ENCODE peak calls at places on chromosome 3, in five cellular contexts. One of them, this sample, is unnamed.

GRCh38 chr3:80785475-80785874 is 976.0 kb downstream of the GBE1 start:
- ATAC-seq in GM12878: no peak
- ATAC-seq in HepG2: peak; percentile 47
- ATAC-seq in upper lobe of left lung: no peak
- ATAC-seq in K562: no peak
- ATAC-seq in this sample: no peak

GRCh38 chr3:51340311-51340829 is 44.7 kb upstream of the MANF start:
- ATAC-seq in GM12878: no peak
- ATAC-seq in HepG2: peak; percentile 76
- ATAC-seq in upper lobe of left lung: peak; percentile 85
- ATAC-seq in K562: no peak
- ATAC-seq in this sample: peak; percentile 93

GRCh38 chr3:188310270-188310710 is 156.3 kb downstream of the LPP start:
- ATAC-seq in GM12878: no peak
- ATAC-seq in HepG2: no peak
- ATAC-seq in upper lobe of left lung: no peak
- ATAC-seq in K562: no peak
- ATAC-seq in this sample: no peak

GRCh38 chr3:69122398-69122797 is at the start of gene LMOD3:
- ATAC-seq in GM12878: no peak
- ATAC-seq in HepG2: no peak
- ATAC-seq in upper lobe of left lung: no peak
- ATAC-seq in K562: no peak
- ATAC-seq in this sample: no peak

GRCh38 chr3:135926664-135927063 is 38.9 kb upstream of the PPP2R3A start:
- ATAC-seq in GM12878: no peak
- ATAC-seq in HepG2: no peak
- ATAC-seq in upper lobe of left lung: no peak
- ATAC-seq in K562: no peak
- ATAC-seq in this sample: no peak

GRCh38 chr3:32245200-32245599 is 6.7 kb downstream of the CMTM8 start:
- ATAC-seq in GM12878: no peak
- ATAC-seq in HepG2: no peak
- ATAC-seq in upper lobe of left lung: no peak
- ATAC-seq in K562: no peak
- ATAC-seq in this sample: no peak

GRCh38 chr3:93907132-93907531 is 66.6 kb downstream of the PROS1 start:
- ATAC-seq in GM12878: no peak
- ATAC-seq in HepG2: no peak
- ATAC-seq in upper lobe of left lung: no peak
- ATAC-seq in K562: no peak
- ATAC-seq in this sample: no peak

GRCh38 chr3:120114376-120114775 is 20.1 kb upstream of the GSK3B start:
- ATAC-seq in GM12878: no peak
- ATAC-seq in HepG2: no peak
- ATAC-seq in upper lobe of left lung: no peak
- ATAC-seq in K562: no peak
- ATAC-seq in this sample: no peak

GRCh38 chr3:188690076-188690475 is 481.7 kb upstream of the TPRG1 start:
- ATAC-seq in GM12878: no peak
- ATAC-seq in HepG2: no peak
- ATAC-seq in upper lobe of left lung: no peak
- ATAC-seq in K562: no peak
- ATAC-seq in this sample: no peak

GRCh38 chr3:187286467-187287059 is 5.0 kb downstream of the MASP1 start:
- ATAC-seq in GM12878: no peak
- ATAC-seq in HepG2: peak; percentile 89
- ATAC-seq in upper lobe of left lung: peak; percentile 83
- ATAC-seq in K562: peak; percentile 91
- ATAC-seq in this sample: no peak

DNA sequence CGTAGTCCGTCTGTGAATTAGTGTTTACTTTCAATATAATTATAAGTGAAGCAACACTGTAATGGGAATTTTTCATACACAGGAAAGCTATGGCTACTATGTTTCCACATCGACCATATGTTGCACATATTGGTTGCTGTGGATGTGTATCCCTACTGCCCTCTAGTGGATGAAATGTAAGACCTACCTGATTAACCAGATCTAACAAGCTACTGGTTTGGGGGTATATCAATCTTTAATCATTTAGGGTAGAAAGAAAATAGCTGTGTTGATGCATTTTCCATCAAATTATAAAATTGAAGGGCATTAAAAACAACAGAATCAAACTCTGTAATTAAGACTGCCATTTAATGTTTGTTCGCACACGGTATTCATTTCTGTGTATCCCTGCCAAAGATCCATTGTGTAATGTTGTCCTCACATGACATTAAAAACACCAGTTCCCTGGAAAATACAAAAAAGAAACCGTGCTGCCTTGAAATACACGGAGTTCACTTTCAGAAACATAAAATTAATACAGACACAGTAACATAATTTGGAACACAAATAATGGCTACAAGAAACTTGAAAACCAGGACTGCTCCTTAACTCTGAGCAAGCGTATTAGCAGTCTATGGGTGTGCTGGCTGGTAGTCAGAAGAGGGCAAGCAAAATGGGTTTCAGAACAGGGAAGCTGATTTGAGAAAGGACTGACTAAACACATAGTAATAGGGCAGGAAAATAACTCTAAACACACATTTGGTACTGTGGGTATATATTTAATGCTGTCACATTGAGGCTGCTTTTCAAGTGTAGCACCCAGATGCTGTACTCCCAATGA is 125.1 kb downstream of the TIGIT start:
- ATAC-seq in GM12878: peak; percentile 96
- ATAC-seq in HepG2: peak; percentile 94
- ATAC-seq in upper lobe of left lung: peak; percentile 91
- ATAC-seq in K562: peak; percentile 83
- ATAC-seq in this sample: peak; percentile 84
- H3K27ac ChIP-seq in GM12878: no peak overlapping the region
- H3K27ac ChIP-seq in HepG2: no peak overlapping the region
- H3K27ac ChIP-seq in upper lobe of left lung: peak overlapping the region; percentile 16
- H3K27ac ChIP-seq in K562: no peak overlapping the region
- H3K27ac ChIP-seq in this sample: peak overlapping the region; percentile 67

DNA sequence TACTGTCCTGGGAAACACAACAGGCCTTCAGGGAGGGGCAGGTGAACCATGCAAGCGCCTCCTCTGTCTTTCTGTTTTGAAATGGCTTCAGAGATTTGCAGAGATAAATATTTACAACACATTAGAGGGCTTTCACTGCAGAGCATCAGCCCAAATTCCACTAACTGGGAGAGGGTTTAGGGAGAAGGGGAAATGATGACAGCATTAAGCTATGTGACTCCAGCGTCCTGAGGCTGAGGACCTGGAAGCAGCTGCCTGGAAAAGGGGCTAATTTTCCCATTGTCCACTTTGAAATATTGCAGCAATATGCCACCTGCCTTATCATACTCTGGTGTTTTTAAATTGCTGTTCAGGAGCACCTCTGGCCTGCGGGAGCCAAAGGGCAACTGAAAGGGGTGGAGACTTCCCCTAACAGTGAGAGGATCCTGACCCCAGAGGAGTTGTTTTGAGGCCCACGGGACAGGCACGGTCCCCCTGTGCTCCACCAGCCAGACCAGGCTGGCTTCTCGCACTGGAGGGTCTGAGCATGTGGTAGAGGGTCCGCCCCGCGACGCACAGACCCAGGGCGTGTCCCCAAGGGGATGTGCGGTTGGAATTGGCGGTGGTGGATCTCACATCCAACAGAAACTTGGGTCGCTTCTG is 110.6 kb downstream of the XXYLT1 start:
- ATAC-seq in GM12878: no peak
- ATAC-seq in HepG2: peak; percentile 65
- ATAC-seq in upper lobe of left lung: peak; percentile 45
- ATAC-seq in K562: peak; percentile 12
- ATAC-seq in this sample: peak; percentile 71
- TF ChIP-seq EP300 in GM12878: no peak
- TF ChIP-seq EP300 in HepG2: no peak
- TF ChIP-seq EP300 in upper lobe of left lung: peak; percentile 61
- TF ChIP-seq EP300 in K562: no peak
- TF ChIP-seq EP300 in this sample: no peak

GRCh38 chr3:50154840-50155490 is at the start of gene SEMA3F:
- ATAC-seq in GM12878: peak; percentile 92
- ATAC-seq in HepG2: peak; percentile 76
- ATAC-seq in upper lobe of left lung: peak; percentile 83
- ATAC-seq in K562: peak; percentile 91
- ATAC-seq in this sample: peak; percentile 86
- TF ChIP-seq POLR2AphosphoS5 in GM12878: no peak
- TF ChIP-seq POLR2AphosphoS5 in HepG2: no peak
- TF ChIP-seq POLR2AphosphoS5 in upper lobe of left lung: peak; percentile 65
- TF ChIP-seq POLR2AphosphoS5 in K562: no peak
- TF ChIP-seq POLR2AphosphoS5 in this sample: peak; percentile 10

GRCh38 chr3:45479627-45480026 is 91.3 kb downstream of the LARS2 start:
- ATAC-seq in GM12878: no peak
- ATAC-seq in HepG2: peak; percentile 71
- ATAC-seq in upper lobe of left lung: no peak
- ATAC-seq in K562: no peak
- ATAC-seq in this sample: no peak
- H3K27ac ChIP-seq in GM12878: no peak overlapping the region
- H3K27ac ChIP-seq in HepG2: peak overlapping the region; percentile 63
- H3K27ac ChIP-seq in upper lobe of left lung: no peak overlapping the region
- H3K27ac ChIP-seq in K562: no peak overlapping the region
- H3K27ac ChIP-seq in this sample: no peak overlapping the region

GRCh38 chr3:13221491-13221890 is 148.3 kb upstream of the IQSEC1 start:
- ATAC-seq in GM12878: no peak
- ATAC-seq in HepG2: no peak
- ATAC-seq in upper lobe of left lung: no peak
- ATAC-seq in K562: no peak
- ATAC-seq in this sample: no peak
- TF ChIP-seq EP300 in GM12878: no peak
- TF ChIP-seq EP300 in HepG2: no peak
- TF ChIP-seq EP300 in upper lobe of left lung: no peak
- TF ChIP-seq EP300 in K562: no peak
- TF ChIP-seq EP300 in this sample: no peak

DNA sequence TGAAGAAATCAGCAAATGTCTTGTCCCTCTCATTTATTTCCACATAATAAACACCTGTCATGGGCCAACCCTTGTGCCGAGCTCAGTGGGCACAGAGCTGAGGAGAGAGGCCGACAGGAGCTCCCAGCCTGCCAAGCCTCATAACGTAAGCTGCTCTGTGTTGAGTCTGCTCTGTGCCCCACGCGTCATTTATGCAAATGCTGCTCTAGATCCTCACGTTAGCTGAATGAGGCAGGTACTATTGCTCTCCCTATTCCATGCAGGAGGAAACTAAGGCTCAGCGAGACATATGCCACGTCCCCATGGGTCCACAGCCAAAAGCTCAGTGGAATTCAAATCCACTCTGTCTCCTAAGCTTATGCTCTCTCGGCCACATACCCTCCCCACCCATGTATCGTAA is 41.5 kb downstream of the EFCAB12 start:
- ATAC-seq in GM12878: no peak
- ATAC-seq in HepG2: no peak
- ATAC-seq in upper lobe of left lung: no peak
- ATAC-seq in K562: no peak
- ATAC-seq in this sample: no peak
- TF ChIP-seq POLR2AphosphoS5 in GM12878: no peak
- TF ChIP-seq POLR2AphosphoS5 in HepG2: no peak
- TF ChIP-seq POLR2AphosphoS5 in upper lobe of left lung: no peak
- TF ChIP-seq POLR2AphosphoS5 in K562: no peak
- TF ChIP-seq POLR2AphosphoS5 in this sample: no peak

DNA sequence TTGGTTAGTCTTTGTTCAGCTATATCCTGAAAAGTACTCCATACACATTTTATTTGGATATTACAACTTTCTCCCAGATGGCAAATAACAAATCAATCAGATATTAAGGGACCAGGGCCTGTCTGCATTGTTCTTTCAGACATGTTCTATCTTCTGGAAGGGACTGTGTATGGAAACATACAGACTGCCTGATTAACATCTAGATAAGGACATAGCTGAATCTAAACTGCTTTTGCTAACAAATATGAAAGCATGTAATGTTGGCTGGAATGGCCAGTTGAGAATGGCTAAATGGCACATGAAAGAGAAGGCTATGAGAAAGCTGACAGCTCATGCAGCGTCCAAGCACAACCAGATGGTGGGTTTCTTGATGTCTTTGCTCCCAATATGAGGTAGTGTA is 149.5 kb downstream of the CFAP20DC start:
- ATAC-seq in GM12878: no peak
- ATAC-seq in HepG2: no peak
- ATAC-seq in upper lobe of left lung: no peak
- ATAC-seq in K562: no peak
- ATAC-seq in this sample: no peak
- H3K27ac ChIP-seq in GM12878: no peak overlapping the region
- H3K27ac ChIP-seq in HepG2: no peak overlapping the region
- H3K27ac ChIP-seq in upper lobe of left lung: no peak overlapping the region
- H3K27ac ChIP-seq in K562: peak overlapping the region; percentile 48
- H3K27ac ChIP-seq in this sample: no peak overlapping the region

GRCh38 chr3:181311186-181311585 is 321.6 kb upstream of the DNAJC19 start:
- ATAC-seq in GM12878: no peak
- ATAC-seq in HepG2: no peak
- ATAC-seq in upper lobe of left lung: no peak
- ATAC-seq in K562: no peak
- ATAC-seq in this sample: no peak

GRCh38 chr3:181316481-181316880 is 326.9 kb upstream of the DNAJC19 start:
- ATAC-seq in GM12878: no peak
- ATAC-seq in HepG2: no peak
- ATAC-seq in upper lobe of left lung: no peak
- ATAC-seq in K562: no peak
- ATAC-seq in this sample: no peak

GRCh38 chr3:181317521-181317920 is 328.0 kb upstream of the DNAJC19 start:
- ATAC-seq in GM12878: no peak
- ATAC-seq in HepG2: no peak
- ATAC-seq in upper lobe of left lung: no peak
- ATAC-seq in K562: no peak
- ATAC-seq in this sample: no peak

GRCh38 chr3:181318321-181318720 is 328.8 kb upstream of the DNAJC19 start:
- ATAC-seq in GM12878: no peak
- ATAC-seq in HepG2: no peak
- ATAC-seq in upper lobe of left lung: no peak
- ATAC-seq in K562: no peak
- ATAC-seq in this sample: no peak

GRCh38 chr3:181313379-181313778 is 323.8 kb upstream of the DNAJC19 start:
- ATAC-seq in GM12878: no peak
- ATAC-seq in HepG2: no peak
- ATAC-seq in upper lobe of left lung: no peak
- ATAC-seq in K562: no peak
- ATAC-seq in this sample: no peak
- TF ChIP-seq EP300 in GM12878: no peak
- TF ChIP-seq EP300 in HepG2: no peak
- TF ChIP-seq EP300 in upper lobe of left lung: no peak
- TF ChIP-seq EP300 in K562: no peak
- TF ChIP-seq EP300 in this sample: no peak

This sample was measured in gastroesophageal sphincter.